ENCODE peak calls at places on chromosomes 2 and 18, in five cellular contexts. One of them, this sample, is unnamed.
A peak's percentile ranks its signal among the peaks of the same experiment; 100 is the strongest.

GRCh38 chr2:176682278-176682677 is 413.0 kb downstream of the MTX2 start:
- DNase-seq in HEK293T: no peak
- DNase-seq in HepG2: no peak
- DNase-seq in GM12878: no peak
- DNase-seq in H1: no peak
- DNase-seq in this sample: no peak

GRCh38 chr18:46939337-46939963 is 22.0 kb downstream of the KATNAL2 start:
- DNase-seq in HEK293T: no peak
- DNase-seq in HepG2: peak; percentile 15
- DNase-seq in GM12878: no peak
- DNase-seq in H1: no peak
- DNase-seq in this sample: no peak

GRCh38 chr2:21331625-21332370 is 208.0 kb downstream of the TDRD15 start:
- DNase-seq in HEK293T: no peak
- DNase-seq in HepG2: no peak
- DNase-seq in GM12878: no peak
- DNase-seq in H1: no peak
- DNase-seq in this sample: no peak

GRCh38 chr2:23681356-23682140 is 245.4 kb downstream of the ATAD2B start:
- DNase-seq in HEK293T: no peak
- DNase-seq in HepG2: no peak
- DNase-seq in GM12878: no peak
- DNase-seq in H1: no peak
- DNase-seq in this sample: no peak

GRCh38 chr2:43345391-43345813 is 119.0 kb upstream of the ZFP36L2 start:
- DNase-seq in HEK293T: peak; percentile 15
- DNase-seq in HepG2: no peak
- DNase-seq in GM12878: no peak
- DNase-seq in H1: no peak
- DNase-seq in this sample: no peak

GRCh38 chr18:27136208-27136535 is 48.9 kb downstream of the CHST9 start:
- DNase-seq in HEK293T: no peak
- DNase-seq in HepG2: peak; percentile 86
- DNase-seq in GM12878: no peak
- DNase-seq in H1: no peak
- DNase-seq in this sample: no peak

GRCh38 chr2:128566671-128567070 is 248.0 kb upstream of the HS6ST1 start:
- DNase-seq in HEK293T: no peak
- DNase-seq in HepG2: no peak
- DNase-seq in GM12878: no peak
- DNase-seq in H1: no peak
- DNase-seq in this sample: no peak

GRCh38 chr2:9558948-9559381 is 3.3 kb upstream of the ADAM17 start:
- DNase-seq in HEK293T: no peak
- DNase-seq in HepG2: no peak
- DNase-seq in GM12878: no peak
- DNase-seq in H1: no peak
- DNase-seq in this sample: peak; percentile 39

GRCh38 chr2:46329803-46330775 is 32.9 kb downstream of the EPAS1 start:
- DNase-seq in HEK293T: no peak
- DNase-seq in HepG2: peak; percentile 67
- DNase-seq in GM12878: no peak
- DNase-seq in H1: no peak
- DNase-seq in this sample: no peak

GRCh38 chr2:109339519-109339991 is 210.6 kb downstream of the SH3RF3 start:
- DNase-seq in HEK293T: no peak
- DNase-seq in HepG2: no peak
- DNase-seq in GM12878: no peak
- DNase-seq in H1: no peak
- DNase-seq in this sample: no peak

GRCh38 chr18:79581911-79582310 is 97.7 kb upstream of the CTDP1 start:
- DNase-seq in HEK293T: no peak
- DNase-seq in HepG2: no peak
- DNase-seq in GM12878: no peak
- DNase-seq in H1: no peak
- DNase-seq in this sample: no peak

GRCh38 chr2:109134741-109135571 is 6.0 kb downstream of the SH3RF3 start:
- DNase-seq in HEK293T: no peak
- DNase-seq in HepG2: no peak
- DNase-seq in GM12878: no peak
- DNase-seq in H1: no peak
- DNase-seq in this sample: no peak

GRCh38 chr2:73043978-73044832 is 27.3 kb downstream of the SFXN5 start:
- DNase-seq in HEK293T: no peak
- DNase-seq in HepG2: peak; percentile 61
- DNase-seq in GM12878: no peak
- DNase-seq in H1: no peak
- DNase-seq in this sample: no peak

GRCh38 chr18:78965917-78966878 is 13.4 kb upstream of the SALL3 start:
- DNase-seq in HEK293T: no peak
- DNase-seq in HepG2: no peak
- DNase-seq in GM12878: no peak
- DNase-seq in H1: no peak
- DNase-seq in this sample: no peak

GRCh38 chr2:67169417-67170140 is 227.6 kb upstream of the ETAA1 start:
- DNase-seq in HEK293T: no peak
- DNase-seq in HepG2: no peak
- DNase-seq in GM12878: no peak
- DNase-seq in H1: no peak
- DNase-seq in this sample: no peak

GRCh38 chr2:85770369-85770768 is 16.6 kb downstream of the ATOH8 start:
- DNase-seq in HEK293T: no peak
- DNase-seq in HepG2: no peak
- DNase-seq in GM12878: no peak
- DNase-seq in H1: no peak
- DNase-seq in this sample: no peak

DNA sequence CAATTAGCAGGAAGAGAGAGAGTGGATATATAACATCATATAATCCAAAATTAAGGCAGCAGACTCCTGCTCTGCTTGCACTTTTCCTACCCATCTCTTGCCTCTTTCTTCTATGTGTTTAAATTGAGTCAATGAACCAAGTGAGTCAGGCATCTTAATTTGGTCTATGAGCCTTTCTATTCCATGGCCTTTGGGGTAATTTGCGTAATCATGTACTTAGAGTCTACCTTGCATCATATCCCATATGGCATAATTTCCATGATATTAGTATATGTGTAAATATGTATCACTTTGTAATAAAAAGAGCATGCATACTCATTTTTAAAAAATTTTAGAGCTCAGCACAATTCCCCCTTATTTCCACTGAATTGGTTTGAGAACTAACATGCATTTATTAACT is 555.2 kb downstream of the STK39 start:
- DNase-seq in HEK293T: no peak
- DNase-seq in HepG2: no peak
- DNase-seq in GM12878: no peak
- DNase-seq in H1: no peak
- DNase-seq in this sample: no peak
- TF ChIP-seq SUZ12 in HEK293T: no peak
- TF ChIP-seq SUZ12 in HepG2: no peak
- TF ChIP-seq SUZ12 in GM12878: no peak
- TF ChIP-seq SUZ12 in H1: no peak
- TF ChIP-seq SUZ12 in this sample: no peak

DNA sequence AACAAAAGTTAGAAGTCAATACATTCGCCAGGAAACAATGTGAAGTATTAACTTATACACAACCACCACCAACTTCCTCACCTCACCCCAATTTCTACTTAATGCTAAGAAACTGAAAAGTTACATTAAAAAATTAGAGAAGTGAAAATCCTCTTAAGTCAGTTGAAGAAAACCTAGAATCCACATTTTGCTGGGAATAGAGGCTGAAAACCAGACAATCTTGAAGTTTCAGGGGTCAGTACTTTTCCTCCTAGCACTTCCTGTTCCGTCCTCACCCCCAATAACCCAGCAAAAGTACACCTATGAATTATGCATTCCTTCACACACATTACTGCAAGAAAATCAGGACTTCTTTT is 6.3 kb downstream of the YES1 start:
- DNase-seq in HEK293T: no peak
- DNase-seq in HepG2: no peak
- DNase-seq in GM12878: peak; percentile 39
- DNase-seq in H1: no peak
- DNase-seq in this sample: no peak
- TF ChIP-seq SUZ12 in HEK293T: no peak
- TF ChIP-seq SUZ12 in HepG2: no peak
- TF ChIP-seq SUZ12 in GM12878: no peak
- TF ChIP-seq SUZ12 in H1: no peak
- TF ChIP-seq SUZ12 in this sample: no peak

DNA sequence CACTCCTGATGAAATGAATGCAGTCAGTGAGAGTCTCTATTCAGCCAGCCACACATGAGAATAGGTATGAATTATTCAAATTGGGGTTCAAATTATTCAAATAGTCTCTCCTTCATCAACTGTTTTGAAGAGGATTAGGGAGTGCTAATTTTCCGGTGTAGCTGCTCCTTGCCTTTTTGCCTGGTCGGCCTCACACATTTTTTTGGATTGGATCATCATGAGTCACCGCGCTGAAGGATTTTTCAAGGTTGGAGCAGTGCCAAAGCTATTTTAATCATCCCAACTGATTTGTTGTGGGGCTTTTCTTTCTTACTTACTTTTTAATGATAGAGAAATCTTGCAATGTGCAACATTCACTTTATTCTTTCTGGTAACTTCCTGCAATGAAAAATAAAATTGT is 2.4 kb upstream of the DTNA start:
- DNase-seq in HEK293T: peak; percentile 62
- DNase-seq in HepG2: no peak
- DNase-seq in GM12878: no peak
- DNase-seq in H1: no peak
- DNase-seq in this sample: peak; percentile 36
- TF ChIP-seq SUZ12 in HEK293T: no peak
- TF ChIP-seq SUZ12 in HepG2: no peak
- TF ChIP-seq SUZ12 in GM12878: no peak
- TF ChIP-seq SUZ12 in H1: no peak
- TF ChIP-seq SUZ12 in this sample: no peak

GRCh38 chr18:21402272-21402671 is 160.2 kb downstream of the GREB1L start:
- DNase-seq in HEK293T: no peak
- DNase-seq in HepG2: no peak
- DNase-seq in GM12878: no peak
- DNase-seq in H1: no peak
- DNase-seq in this sample: no peak
- TF ChIP-seq SUZ12 in HEK293T: no peak
- TF ChIP-seq SUZ12 in HepG2: no peak
- TF ChIP-seq SUZ12 in GM12878: no peak
- TF ChIP-seq SUZ12 in H1: no peak
- TF ChIP-seq SUZ12 in this sample: no peak

DNA sequence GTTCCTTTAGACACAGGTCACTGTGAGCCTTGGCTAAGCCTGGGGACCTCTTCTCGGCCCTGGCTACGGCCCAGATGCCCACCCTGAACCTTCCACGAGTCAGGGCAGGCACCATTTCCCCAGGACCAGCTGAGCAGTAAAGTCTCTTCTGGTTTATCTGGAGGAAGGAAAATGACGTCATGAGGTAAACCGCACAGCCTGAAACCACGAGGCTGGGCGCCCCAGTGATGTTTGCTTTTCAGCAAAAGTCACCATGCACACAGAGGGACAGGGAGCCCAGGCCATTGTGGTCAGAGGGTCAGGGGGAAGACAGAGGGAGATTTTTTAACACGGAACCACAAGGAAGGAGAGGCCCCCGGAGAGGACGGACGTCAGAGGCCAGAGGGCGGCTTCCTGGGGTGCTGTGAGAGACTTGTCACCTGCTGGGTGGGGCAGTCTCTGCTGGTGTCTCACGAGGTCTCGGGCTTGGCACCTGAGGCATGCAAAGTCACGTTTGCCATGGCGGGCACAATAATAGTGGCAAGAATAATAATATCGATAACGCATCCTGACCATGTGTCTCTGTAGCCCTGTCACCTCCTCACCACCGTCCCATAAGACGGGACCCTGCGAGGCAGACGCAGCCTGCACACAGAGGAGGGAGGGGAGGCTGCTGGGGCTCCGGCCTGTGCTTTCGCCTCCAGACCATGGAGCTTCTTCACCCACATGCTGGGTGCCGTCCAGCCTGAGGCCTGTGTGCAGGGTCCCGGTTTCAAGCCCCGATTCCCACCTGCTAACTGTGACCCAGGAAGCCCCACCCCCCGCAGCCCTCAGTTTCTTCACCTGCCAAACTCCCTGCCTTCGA is 33.2 kb upstream of the FOSL2 start:
- DNase-seq in HEK293T: no peak
- DNase-seq in HepG2: peak; percentile 69
- DNase-seq in GM12878: peak; percentile 57
- DNase-seq in H1: no peak
- DNase-seq in this sample: no peak
- TF ChIP-seq SUZ12 in HEK293T: no peak
- TF ChIP-seq SUZ12 in HepG2: no peak
- TF ChIP-seq SUZ12 in GM12878: no peak
- TF ChIP-seq SUZ12 in H1: no peak
- TF ChIP-seq SUZ12 in this sample: no peak

GRCh38 chr2:199309973-199310372 is 147.8 kb downstream of the SATB2 start:
- DNase-seq in HEK293T: no peak
- DNase-seq in HepG2: no peak
- DNase-seq in GM12878: no peak
- DNase-seq in H1: no peak
- DNase-seq in this sample: no peak
- TF ChIP-seq SUZ12 in HEK293T: no peak
- TF ChIP-seq SUZ12 in HepG2: no peak
- TF ChIP-seq SUZ12 in GM12878: no peak
- TF ChIP-seq SUZ12 in H1: no peak
- TF ChIP-seq SUZ12 in this sample: no peak

This sample was measured in NT2/D1.